ENCODE peak calls at places on chromosomes 16 and 17, in six cellular contexts. C, S, H, T, I and X are unnamed samples.

GRCh38 chr17:61335845-61336655 is 63.6 kb upstream of the TBX2 start:
- DNase-seq in C (no peak), S (no peak), H (no peak), T (no peak), I (peak), X (no peak)

GRCh38 chr17:7932483-7932891 is 481 bp downstream of the CNTROB start:
- DNase-seq in C (peak), S (peak), H (no peak), T (no peak), I (no peak), X (no peak)

GRCh38 chr17:50833396-50834125 is 1.8 kb upstream of the WFIKKN2 start:
- DNase-seq in C (no peak), S (no peak), H (no peak), T (no peak), I (peak), X (no peak)

GRCh38 chr17:50871898-50872297 is 5.7 kb upstream of the TOB1 start:
- DNase-seq in C (no peak), S (no peak), H (no peak), T (no peak), I (no peak), X (no peak)

GRCh38 chr16:79004281-79004680 is 596.3 kb downstream of the MAF start:
- DNase-seq in C (no peak), S (no peak), H (no peak), T (no peak), I (no peak), X (no peak)

GRCh38 chr16:2767140-2767731 is 9.8 kb downstream of the ELOB start:
- DNase-seq in C (no peak), S (no peak), H (no peak), T (no peak), I (no peak), X (no peak)

GRCh38 chr16:86862596-86862995 is 284.2 kb downstream of the FOXL1 start:
- DNase-seq in C (no peak), S (no peak), H (no peak), T (no peak), I (no peak), X (no peak)

GRCh38 chr16:12988071-12988470 is 86.7 kb downstream of the SHISA9 start:
- DNase-seq in C (no peak), S (no peak), H (no peak), T (no peak), I (no peak), X (no peak)

GRCh38 chr16:12025472-12025871 is 48.9 kb downstream of the SNX29 start:
- DNase-seq in C (no peak), S (no peak), H (no peak), T (no peak), I (no peak), X (no peak)

GRCh38 chr16:49493836-49494235 is 120.2 kb downstream of the C16orf78 start:
- DNase-seq in C (no peak), S (no peak), H (no peak), T (no peak), I (no peak), X (no peak)

GRCh38 chr17:4105232-4105631 is 37.6 kb downstream of the ZZEF1 start:
- DNase-seq in C (no peak), S (no peak), H (no peak), T (no peak), I (no peak), X (no peak)

GRCh38 chr17:17063546-17064122 is 21.4 kb downstream of the MPRIP start:
- DNase-seq in C (no peak), S (no peak), H (no peak), T (no peak), I (no peak), X (no peak)

GRCh38 chr17:50382931-50383330 is 9.9 kb downstream of the EME1 start:
- DNase-seq in C (no peak), S (no peak), H (no peak), T (no peak), I (no peak), X (no peak)

GRCh38 chr16:7405166-7405565 is 72.5 kb downstream of the RBFOX1 start:
- DNase-seq in C (no peak), S (no peak), H (no peak), T (no peak), I (peak), X (no peak)

GRCh38 chr16:1545044-1545736 is 11.7 kb downstream of the TMEM204 start:
- DNase-seq in C (no peak), S (no peak), H (no peak), T (no peak), I (no peak), X (no peak)

GRCh38 chr16:11306997-11307638 is 26.0 kb upstream of the PRM1 start:
- DNase-seq in C (peak), S (no peak), H (no peak), T (no peak), I (no peak), X (no peak)

GRCh38 chr17:65523853-65524664 is 37.4 kb downstream of the AXIN2 start:
- DNase-seq in C (no peak), S (no peak), H (no peak), T (no peak), I (peak), X (no peak)

GRCh38 chr16:65280988-65281530 is 159.2 kb upstream of the CDH11 start:
- DNase-seq in C (no peak), S (no peak), H (no peak), T (no peak), I (no peak), X (no peak)

GRCh38 chr17:73547790-73548189 is 96.5 kb downstream of the SDK2 start:
- DNase-seq in C (no peak), S (no peak), H (no peak), T (no peak), I (no peak), X (no peak)

GRCh38 chr17:79919164-79919585 is 79.9 kb upstream of the CBX4 start:
- DNase-seq in C (no peak), S (peak), H (no peak), T (no peak), I (no peak), X (no peak)

GRCh38 chr16:19886061-19886792 is 1.6 kb upstream of the GPRC5B start:
- DNase-seq in C (peak), S (peak), H (peak), T (peak), I (peak), X (peak)

GRCh38 chr16:15966420-15967222 is 17.2 kb downstream of the ABCC1 start:
- DNase-seq in C (no peak), S (peak), H (no peak), T (no peak), I (no peak), X (no peak)

GRCh38 chr16:17078950-17079631 is 391.7 kb downstream of the XYLT1 start:
- DNase-seq in C (no peak), S (no peak), H (no peak), T (no peak), I (no peak), X (no peak)

GRCh38 chr16:22625948-22626347 is 115.3 kb downstream of the NPIPB5 start:
- DNase-seq in C (no peak), S (no peak), H (no peak), T (no peak), I (no peak), X (no peak)

GRCh38 chr17:18014006-18014405 is 25.0 kb downstream of the ATPAF2 start:
- DNase-seq in C (no peak), S (no peak), H (no peak), T (no peak), I (no peak), X (no peak)

GRCh38 chr17:74198694-74199093 is 4.8 kb upstream of the RPL38 start:
- DNase-seq in C (no peak), S (no peak), H (no peak), T (no peak), I (no peak), X (no peak)